ENCODE peak calls at places on chromosomes 7 and 10, in nine cellular contexts. P is GM18507, D is NCI-H2171, A is cardiac muscle cell, Y is activated T-cell treated with anti-CD3 and anti-CD28 coated beads for 1 hour, T is cardiac fibroblast, N is adrenal gland, M is iris pigment epithelial cell, Z is fibroblast of lung. B is an unnamed sample.

GRCh38 chr7:134892963-134893362 is 93.3 kb upstream of the AGBL3 start:
- DNase-seq in P (no peak), D (no peak), A (no peak), Y (no peak), T (no peak), N (no peak), M (peak), Z (no peak), B (peak)

GRCh38 chr7:79453558-79454324 is at the start of gene MAGI2:
- DNase-seq in P (no peak), D (peak), A (peak), Y (no peak), T (peak), N (peak), M (peak), Z (peak), B (peak)

GRCh38 chr10:65166272-65166671 is 1645.1 kb downstream of the REEP3 start:
- DNase-seq in P (no peak), D (no peak), A (no peak), Y (no peak), T (no peak), N (no peak), M (no peak), Z (no peak), B (no peak)

GRCh38 chr7:32177216-32177615 is 107.0 kb upstream of the PDE1C start:
- DNase-seq in P (no peak), D (peak), A (no peak), Y (no peak), T (no peak), N (no peak), M (no peak), Z (no peak), B (no peak)

GRCh38 chr7:96151889-96152288 is 170.0 kb downstream of the SLC25A13 start:
- DNase-seq in P (no peak), D (no peak), A (no peak), Y (no peak), T (no peak), N (no peak), M (no peak), Z (no peak), B (no peak)

GRCh38 chr10:58830748-58831147 is 318.1 kb downstream of the BICC1 start:
- DNase-seq in P (no peak), D (no peak), A (no peak), Y (no peak), T (no peak), N (no peak), M (no peak), Z (no peak), B (no peak)

GRCh38 chr7:75039166-75039565 is 34.4 kb downstream of the RCC1L start:
- DNase-seq in P (no peak), D (no peak), A (no peak), Y (no peak), T (no peak), N (no peak), M (peak), Z (no peak), B (no peak)

GRCh38 chr7:77542895-77543294 is 5.8 kb downstream of the PTPN12 start:
- DNase-seq in P (no peak), D (no peak), A (no peak), Y (no peak), T (no peak), N (no peak), M (no peak), Z (no peak), B (no peak)

GRCh38 chr10:108496131-108496530 is 1331.6 kb upstream of the SORCS1 start:
- DNase-seq in P (no peak), D (no peak), A (no peak), Y (no peak), T (no peak), N (no peak), M (no peak), Z (no peak), B (peak)

GRCh38 chr7:22675917-22676343 is 51.1 kb upstream of the IL6 start:
- DNase-seq in P (no peak), D (no peak), A (peak), Y (peak), T (peak), N (no peak), M (peak), Z (peak), B (peak)

GRCh38 chr10:122276611-122277205 is 5.6 kb downstream of the BTBD16 start:
- DNase-seq in P (no peak), D (no peak), A (peak), Y (no peak), T (peak), N (peak), M (no peak), Z (peak), B (peak)

GRCh38 chr7:87370660-87371180 is 25.3 kb downstream of the CROT start:
- DNase-seq in P (no peak), D (no peak), A (peak), Y (no peak), T (peak), N (no peak), M (peak), Z (peak), B (peak)

GRCh38 chr10:11653758-11654471 is 42.5 kb upstream of the USP6NL start:
- DNase-seq in P (no peak), D (no peak), A (no peak), Y (no peak), T (no peak), N (no peak), M (no peak), Z (no peak), B (no peak)

GRCh38 chr10:1715821-1716220 is 21.5 kb downstream of the ADARB2 start:
- DNase-seq in P (no peak), D (no peak), A (no peak), Y (no peak), T (no peak), N (no peak), M (no peak), Z (no peak), B (no peak)

GRCh38 chr10:98367626-98368451 is 47.1 kb downstream of the PYROXD2 start:
- DNase-seq in P (no peak), D (no peak), A (no peak), Y (no peak), T (no peak), N (no peak), M (no peak), Z (no peak), B (no peak)

GRCh38 chr10:66291133-66291532 is 634.7 kb upstream of the LRRTM3 start:
- DNase-seq in P (no peak), D (no peak), A (no peak), Y (no peak), T (no peak), N (no peak), M (no peak), Z (no peak), B (no peak)

GRCh38 chr10:35232509-35232908 is 103.8 kb upstream of the CCNY start:
- DNase-seq in P (no peak), D (no peak), A (no peak), Y (no peak), T (no peak), N (no peak), M (no peak), Z (no peak), B (no peak)

GRCh38 chr10:117670116-117670515 is 127.6 kb downstream of the EMX2 start:
- DNase-seq in P (no peak), D (no peak), A (no peak), Y (no peak), T (no peak), N (no peak), M (no peak), Z (no peak), B (no peak)

GRCh38 chr7:107105591-107106245 is 61.2 kb downstream of the PRKAR2B start:
- DNase-seq in P (no peak), D (no peak), A (no peak), Y (no peak), T (no peak), N (no peak), M (peak), Z (no peak), B (no peak)

GRCh38 chr7:91832493-91833045 is 47.9 kb downstream of the MTERF1 start:
- DNase-seq in P (no peak), D (no peak), A (no peak), Y (no peak), T (no peak), N (no peak), M (peak), Z (no peak), B (no peak)

GRCh38 chr10:44153901-44154670 is 230.8 kb downstream of the CXCL12 start:
- DNase-seq in P (no peak), D (no peak), A (no peak), Y (no peak), T (no peak), N (no peak), M (no peak), Z (no peak), B (peak)

GRCh38 chr10:118730699-118731456 is 23.9 kb downstream of the CACUL1 start:
- DNase-seq in P (no peak), D (no peak), A (no peak), Y (no peak), T (no peak), N (no peak), M (no peak), Z (no peak), B (no peak)

GRCh38 chr7:84533209-84533608 is 338.6 kb upstream of the SEMA3A start:
- DNase-seq in P (no peak), D (no peak), A (no peak), Y (no peak), T (no peak), N (no peak), M (no peak), Z (no peak), B (no peak)

GRCh38 chr7:27251513-27252306 is 9.1 kb downstream of the EVX1 start:
- DNase-seq in P (no peak), D (no peak), A (no peak), Y (no peak), T (no peak), N (no peak), M (no peak), Z (no peak), B (no peak)

GRCh38 chr7:26153823-26154783 is 2.1 kb downstream of the NFE2L3 start:
- DNase-seq in P (no peak), D (no peak), A (peak), Y (no peak), T (no peak), N (no peak), M (peak), Z (peak), B (no peak)

GRCh38 chr7:151518105-151518780 is 1.5 kb downstream of the RHEB start:
- DNase-seq in P (no peak), D (no peak), A (peak), Y (peak), T (peak), N (peak), M (peak), Z (peak), B (peak)